ENCODE peak calls at places on chromosomes 16 and 17, in eight cellular contexts. Z is B cell, F is GM20000, V is H9, E is breast epithelium, A is dorsolateral prefrontal cortex, W is AG04449, K is psoas muscle. J is an unnamed sample.

GRCh38 chr17:73604046-73604445 is 40.2 kb downstream of the SDK2 start:
- DNase-seq in Z (no peak), F (no peak), V (no peak), E (no peak), A (no peak), W (no peak), K (no peak), J (no peak)

GRCh38 chr17:7438050-7438614 is 1.2 kb upstream of the FGF11 start:
- DNase-seq in Z (peak; percentile 73), F (peak; percentile 69), V (peak; percentile 90), E (peak; percentile 74), A (peak; percentile 71), W (no peak), K (peak; percentile 85), J (no peak)

GRCh38 chr17:75338335-75338734 is 49.1 kb upstream of the SLC25A19 start:
- DNase-seq in Z (no peak), F (no peak), V (no peak), E (no peak), A (no peak), W (no peak), K (no peak), J (no peak)

GRCh38 chr17:41977991-41978390 is 11.4 kb downstream of the CNP start:
- DNase-seq in Z (no peak), F (no peak), V (no peak), E (peak; percentile 46), A (peak; percentile 34), W (no peak), K (no peak), J (no peak)

GRCh38 chr17:29141484-29141835 is 38.7 kb downstream of the MYO18A start:
- DNase-seq in Z (no peak), F (no peak), V (no peak), E (no peak), A (no peak), W (no peak), K (no peak), J (no peak)

GRCh38 chr16:9820481-9821246 is 361.6 kb downstream of the GRIN2A start:
- DNase-seq in Z (no peak), F (no peak), V (peak; percentile 84), E (no peak), A (no peak), W (no peak), K (no peak), J (no peak)

GRCh38 chr17:16938031-16938430 is 33.9 kb downstream of the TNFRSF13B start:
- DNase-seq in Z (no peak), F (no peak), V (no peak), E (no peak), A (peak; percentile 26), W (no peak), K (no peak), J (peak; percentile 76)

GRCh38 chr17:45040459-45040858 is 11.0 kb downstream of the DCAKD start:
- DNase-seq in Z (no peak), F (no peak), V (peak; percentile 94), E (no peak), A (no peak), W (no peak), K (peak; percentile 0), J (no peak)

GRCh38 chr16:83338941-83339340 is 468.8 kb upstream of the HSBP1 start:
- DNase-seq in Z (no peak), F (no peak), V (no peak), E (no peak), A (no peak), W (no peak), K (no peak), J (no peak)

GRCh38 chr16:23567602-23568001 is 10.1 kb downstream of the UBFD1 start:
- DNase-seq in Z (no peak), F (no peak), V (no peak), E (no peak), A (no peak), W (no peak), K (no peak), J (no peak)

GRCh38 chr17:79741751-79742588 is 11.2 kb downstream of the ENPP7 start:
- DNase-seq in Z (peak; percentile 88), F (peak; percentile 86), V (peak; percentile 96), E (peak; percentile 53), A (peak; percentile 87), W (no peak), K (peak; percentile 83), J (peak; percentile 94)

GRCh38 chr16:15954814-15955151 is 5.4 kb downstream of the ABCC1 start:
- DNase-seq in Z (no peak), F (no peak), V (no peak), E (no peak), A (no peak), W (no peak), K (peak; percentile 59), J (no peak)

GRCh38 chr17:59607817-59608403 is 11.8 kb upstream of the CLTC start:
- DNase-seq in Z (no peak), F (no peak), V (peak; percentile 59), E (no peak), A (no peak), W (no peak), K (no peak), J (no peak)

GRCh38 chr16:65195998-65196397 is 74.1 kb upstream of the CDH11 start:
- DNase-seq in Z (no peak), F (no peak), V (no peak), E (no peak), A (no peak), W (no peak), K (no peak), J (no peak)
- TF ChIP-seq CTCF in Z (no peak), F (no peak), V (no peak), E (no peak), A (no peak), W (no peak), K (no peak), J (no peak)

GRCh38 chr17:40859536-40859935 is 7.5 kb downstream of the KRT12 start:
- DNase-seq in Z (no peak), F (no peak), V (no peak), E (no peak), A (no peak), W (no peak), K (no peak), J (no peak)

GRCh38 chr17:40866838-40867237 is at the start of gene KRT12:
- DNase-seq in Z (no peak), F (no peak), V (no peak), E (no peak), A (no peak), W (no peak), K (no peak), J (no peak)

GRCh38 chr17:40864661-40865380 is 2.2 kb downstream of the KRT12 start:
- DNase-seq in Z (no peak), F (no peak), V (no peak), E (no peak), A (no peak), W (no peak), K (no peak), J (no peak)

GRCh38 chr17:40857535-40857934 is 9.5 kb downstream of the KRT12 start:
- DNase-seq in Z (no peak), F (no peak), V (no peak), E (no peak), A (no peak), W (no peak), K (no peak), J (no peak)

DNA sequence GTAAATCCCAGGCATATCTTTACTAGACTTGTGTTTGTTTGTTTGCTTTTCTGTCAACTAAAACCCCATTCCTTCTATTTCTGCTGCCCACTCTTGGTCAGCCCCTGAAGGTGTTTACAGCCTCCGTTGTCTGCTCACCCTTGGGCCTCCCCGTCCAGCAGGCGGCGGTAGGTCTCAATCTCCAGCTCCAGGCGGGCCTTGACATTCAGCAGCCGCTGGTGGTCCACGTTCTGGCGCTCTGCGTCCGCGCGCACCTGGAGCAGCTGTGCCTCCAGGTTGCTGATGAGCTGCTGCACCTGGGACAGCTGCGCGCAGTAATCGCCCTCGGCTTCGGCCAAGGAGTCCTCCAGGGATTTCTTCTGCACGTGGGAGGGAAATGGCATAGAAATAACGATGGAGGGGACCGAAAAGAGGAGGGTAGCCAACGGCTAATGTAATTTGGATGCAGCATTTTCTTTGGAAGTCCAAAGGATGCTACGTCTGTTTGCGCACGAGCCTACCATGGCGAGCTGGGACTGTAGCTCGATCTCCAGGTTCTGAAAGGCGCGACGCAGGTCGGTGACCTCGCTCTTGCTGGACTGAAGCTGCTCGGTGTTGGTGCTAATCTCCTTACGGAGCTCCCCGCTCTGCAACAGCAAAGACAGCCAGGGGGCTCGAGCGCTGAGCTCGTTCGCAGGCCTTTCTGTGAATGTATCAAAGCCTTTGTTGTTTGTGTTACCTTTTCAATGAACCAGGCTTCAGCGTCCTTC is 3.9 kb downstream of the KRT12 start:
- DNase-seq in Z (no peak), F (peak; percentile 16), V (peak; percentile 97), E (no peak), A (no peak), W (no peak), K (no peak), J (no peak)
- TF ChIP-seq CTCF in Z (no peak), F (peak; percentile 33), V (peak; percentile 89), E (no peak), A (no peak), W (peak; percentile 21), K (no peak), J (peak; percentile 27)

DNA sequence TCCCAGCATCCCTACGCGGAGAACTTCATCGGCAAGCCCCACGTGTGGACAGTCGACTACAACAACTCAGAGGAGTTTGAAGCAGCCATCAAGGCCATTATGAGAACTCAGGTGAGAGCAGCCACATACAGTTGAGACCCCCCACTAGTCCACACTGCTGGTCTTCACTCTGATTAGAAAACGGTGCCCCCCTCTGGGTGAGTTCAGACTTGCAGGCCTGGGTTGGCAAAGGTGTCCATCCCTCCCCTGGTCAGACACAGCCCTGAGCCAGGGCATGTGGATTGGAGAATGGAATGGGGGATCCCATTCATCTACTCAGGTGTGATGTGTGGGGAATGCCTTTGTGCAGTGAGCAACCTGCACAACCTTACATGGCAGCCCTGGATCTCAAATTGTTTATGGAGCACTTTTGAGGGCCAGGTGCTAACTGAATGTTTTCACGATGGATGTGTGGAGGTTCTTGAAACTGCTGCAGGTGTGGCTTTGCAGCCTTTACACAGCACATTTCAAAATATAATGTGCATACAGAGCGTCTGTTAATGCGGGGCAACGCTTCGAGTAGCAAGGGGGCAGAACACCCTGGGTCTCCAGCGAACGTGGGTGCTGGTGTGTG is 72.6 kb downstream of the MGAT5B start:
- DNase-seq in Z (no peak), F (no peak), V (peak; percentile 86), E (no peak), A (no peak), W (no peak), K (no peak), J (no peak)
- TF ChIP-seq CTCF in Z (no peak), F (peak; percentile 12), V (peak; percentile 69), E (no peak), A (no peak), W (no peak), K (no peak), J (no peak)

DNA sequence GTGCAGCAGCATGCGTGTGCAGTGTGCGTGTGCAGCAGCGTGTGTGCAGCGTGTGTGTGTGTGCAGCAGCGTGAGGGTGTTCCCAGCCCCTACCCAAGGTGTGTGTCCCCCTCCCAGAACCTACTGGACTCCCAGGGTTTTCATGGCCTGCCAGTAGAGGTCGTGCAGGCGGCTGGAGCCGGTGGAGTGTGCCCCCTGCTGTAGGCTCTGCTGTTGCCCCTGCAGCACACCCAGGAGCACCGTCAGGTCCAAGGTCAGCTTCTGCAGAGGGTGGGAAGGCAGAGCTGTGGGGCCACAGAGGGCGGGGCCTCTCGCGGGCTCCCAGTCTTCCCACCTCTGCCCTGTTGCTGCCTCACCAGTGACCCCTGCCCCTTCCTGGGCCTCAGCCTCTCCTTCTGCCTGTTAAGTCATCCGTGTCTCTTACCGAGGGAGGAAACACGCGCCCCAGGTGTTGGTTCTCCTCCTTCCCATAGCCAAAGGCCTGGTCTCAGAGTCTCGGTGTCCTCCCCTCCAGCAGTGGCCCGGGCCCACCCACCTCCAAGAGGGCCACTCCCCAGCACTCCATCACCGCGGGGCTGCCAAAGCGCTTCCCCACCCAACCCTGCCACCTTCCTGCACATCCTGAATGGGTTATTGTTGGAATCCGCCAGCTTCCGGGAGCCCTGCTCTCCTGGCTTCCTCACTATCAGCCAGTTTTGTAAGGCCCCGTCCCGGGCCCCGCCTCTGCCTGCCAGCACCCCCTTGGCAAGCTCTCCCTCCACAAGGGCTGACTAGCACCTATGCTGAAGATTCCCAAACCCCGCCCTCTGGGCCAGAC is 14.8 kb downstream of the MYBBP1A start:
- DNase-seq in Z (peak; percentile 49), F (no peak), V (peak; percentile 68), E (no peak), A (no peak), W (no peak), K (no peak), J (no peak)
- TF ChIP-seq CTCF in Z (no peak), F (no peak), V (peak; percentile 46), E (no peak), A (peak; percentile 18), W (no peak), K (peak; percentile 12), J (no peak)